ENCODE peak calls at places on chromosome 14, in ten cellular contexts. R is non-pigmented ciliary epithelial cell; L is germinal center; Z is naive thymus-derived CD4-positive, alpha-beta T cell; D is ELF-1; A is prostate gland; H is anterior cingulate cortex; K is right cardiac atrium; O is activated CD4-positive, alpha-beta T cell treated with anti-CD3 and anti-CD28 coated beads for 1 hour; T is hypothalamus. I is an unnamed sample.
A peak's percentile ranks its signal among the peaks of the same experiment; 100 is the strongest.

GRCh38 chr14:71710001-71710400 is 222.2 kb upstream of the RGS6 start:
- DNase-seq in R (no peak), L (no peak), Z (no peak), D (no peak), A (no peak), H (no peak), K (no peak), O (no peak), T (no peak), I (no peak)

GRCh38 chr14:54584097-54584496 is 17.2 kb downstream of the SAMD4A start:
- DNase-seq in R (no peak), L (no peak), Z (no peak), D (no peak), A (no peak), H (no peak), K (no peak), O (no peak), T (no peak), I (no peak)

GRCh38 chr14:33668066-33668465 is 282.8 kb downstream of the EGLN3 start:
- DNase-seq in R (no peak), L (no peak), Z (no peak), D (no peak), A (no peak), H (no peak), K (no peak), O (no peak), T (no peak), I (no peak)

GRCh38 chr14:104876251-104876699 is 11.2 kb downstream of the CEP170B start:
- DNase-seq in R (no peak), L (peak; percentile 60), Z (peak; percentile 14), D (peak; percentile 53), A (no peak), H (no peak), K (peak; percentile 55), O (no peak), T (no peak), I (no peak)

GRCh38 chr14:99630202-99630601 is 14.7 kb upstream of the HHIPL1 start:
- DNase-seq in R (no peak), L (no peak), Z (no peak), D (no peak), A (no peak), H (no peak), K (peak; percentile 9), O (no peak), T (no peak), I (no peak)

GRCh38 chr14:104973215-104974145 is 4.7 kb downstream of the AHNAK2 start:
- DNase-seq in R (peak; percentile 77), L (no peak), Z (no peak), D (peak; percentile 88), A (peak; percentile 83), H (no peak), K (peak; percentile 88), O (no peak), T (no peak), I (no peak)

GRCh38 chr14:103158688-103159087 is 35.4 kb downstream of the TNFAIP2 start:
- DNase-seq in R (no peak), L (no peak), Z (no peak), D (peak; percentile 31), A (peak; percentile 52), H (no peak), K (no peak), O (no peak), T (no peak), I (no peak)

GRCh38 chr14:31326111-31326510 is 94.2 kb downstream of the HEATR5A start:
- DNase-seq in R (no peak), L (no peak), Z (peak; percentile 25), D (no peak), A (no peak), H (no peak), K (no peak), O (no peak), T (no peak), I (no peak)

GRCh38 chr14:23183479-23183878 is at the start of gene SLC7A8:
- DNase-seq in R (no peak), L (peak; percentile 52), Z (no peak), D (peak; percentile 71), A (peak; percentile 79), H (peak; percentile 59), K (peak; percentile 76), O (peak; percentile 16), T (peak; percentile 72), I (peak; percentile 14)

GRCh38 chr14:58298477-58298879 is at the start of gene ARID4A:
- DNase-seq in R (no peak), L (no peak), Z (no peak), D (no peak), A (no peak), H (peak; percentile 96), K (peak; percentile 91), O (no peak), T (no peak), I (no peak)

GRCh38 chr14:100438271-100438670 is 115.1 kb downstream of the SLC25A47 start:
- DNase-seq in R (no peak), L (no peak), Z (no peak), D (no peak), A (no peak), H (no peak), K (no peak), O (no peak), T (peak; percentile 20), I (no peak)

GRCh38 chr14:90842726-90843125 is 26.5 kb upstream of the TTC7B start:
- DNase-seq in R (no peak), L (no peak), Z (peak; percentile 8), D (no peak), A (no peak), H (peak; percentile 16), K (no peak), O (no peak), T (no peak), I (no peak)

I was measured in naive B cell.